ENCODE peak calls at places on chromosome 13, in four cellular contexts. I, M, C and T are unnamed samples.

GRCh38 chr13:97266734-97267417 is 44.7 kb downstream of the MBNL2 start:
- DNase-seq in I (peak; percentile 23), C (no peak), M (no peak), T (no peak)

GRCh38 chr13:26965058-26965380 is 204.4 kb upstream of the GPR12 start:
- DNase-seq in I (no peak), M (no peak), C (no peak), T (no peak)

GRCh38 chr13:70490320-70490935 is 382.2 kb upstream of the KLHL1 start:
- DNase-seq in M (no peak), I (no peak), C (no peak), T (no peak)

GRCh38 chr13:72983085-72983768 is 75.6 kb upstream of the KLF5 start:
- DNase-seq in C (peak; percentile 69), I (no peak), M (peak; percentile 81), T (no peak)

GRCh38 chr13:46795321-46795720 is 1.6 kb downstream of the ESD start:
- DNase-seq in C (no peak), I (no peak), M (no peak), T (no peak)

GRCh38 chr13:35354305-35354704 is 122.2 kb downstream of the MAB21L1 start:
- DNase-seq in M (no peak), C (no peak), I (no peak), T (no peak)

GRCh38 chr13:94416454-94417080 is 62.9 kb downstream of the DCT start:
- DNase-seq in M (no peak), C (peak; percentile 28), I (peak; percentile 40), T (no peak)

GRCh38 chr13:91398413-91399188 is at the start of gene GPC5:
- DNase-seq in M (peak; percentile 33), C (peak; percentile 53), I (peak; percentile 69), T (peak; percentile 89)

GRCh38 chr13:110116072-110116487 is 190.9 kb downstream of the COL4A1 start:
- DNase-seq in I (peak; percentile 61), C (peak; percentile 87), M (peak; percentile 89), T (peak; percentile 11)

GRCh38 chr13:25037057-25037813 is 58.7 kb upstream of the PABPC3 start:
- DNase-seq in I (peak; percentile 59), M (peak; percentile 66), C (peak; percentile 78), T (peak; percentile 51)

GRCh38 chr13:107457686-107458085 is 757.6 kb downstream of the LIG4 start:
- DNase-seq in C (no peak), I (no peak), M (no peak), T (no peak)

GRCh38 chr13:111118898-111119607 is 3.9 kb downstream of the ARHGEF7 start:
- DNase-seq in C (no peak), M (no peak), I (no peak), T (no peak)

GRCh38 chr13:18943721-18944391 is 237.8 kb downstream of the TUBA3C start:
- DNase-seq in C (no peak), M (no peak), I (no peak), T (no peak)

GRCh38 chr13:41054919-41055619 is 6.2 kb upstream of the WBP4 start:
- DNase-seq in I (no peak), M (no peak), C (no peak), T (no peak)

GRCh38 chr13:57557979-57558529 is 73.5 kb upstream of the PCDH17 start:
- DNase-seq in I (peak; percentile 8), C (no peak), M (no peak), T (no peak)

GRCh38 chr13:31909889-31910551 is 121.6 kb upstream of the FRY start:
- DNase-seq in I (peak; percentile 60), M (peak; percentile 72), C (peak; percentile 80), T (peak; percentile 54)

GRCh38 chr13:23752111-23753001 is 136.8 kb downstream of the MIPEP start:
- DNase-seq in C (no peak), M (no peak), I (no peak), T (no peak)

GRCh38 chr13:91155512-91156114 is 191.9 kb upstream of the MIR17HG start:
- DNase-seq in C (no peak), I (no peak), M (no peak), T (no peak)

GRCh38 chr13:108328848-108329247 is 59.3 kb downstream of the TNFSF13B start:
- DNase-seq in C (no peak), M (no peak), I (no peak), T (no peak)

GRCh38 chr13:64332048-64332447 is 2898.1 kb downstream of the PCDH9 start:
- DNase-seq in M (no peak), C (no peak), I (no peak), T (no peak)

GRCh38 chr13:80399340-80400163 is 58.6 kb upstream of the SPRY2 start:
- DNase-seq in I (no peak), M (peak; percentile 5), C (no peak), T (no peak)

GRCh38 chr13:97226013-97226412 is 3.9 kb downstream of the MBNL2 start:
- DNase-seq in M (no peak), C (no peak), I (no peak), T (no peak)

GRCh38 chr13:102870677-102871415 is 25.0 kb downstream of the ERCC5 start:
- DNase-seq in M (peak; percentile 58), I (peak; percentile 50), C (peak; percentile 72), T (peak; percentile 33)

GRCh38 chr13:78709028-78709427 is 50.1 kb upstream of the OBI1 start:
- DNase-seq in M (no peak), C (no peak), I (no peak), T (no peak)

GRCh38 chr13:90896022-90896421 is 451.5 kb upstream of the MIR17HG start:
- DNase-seq in I (no peak), M (no peak), C (no peak), T (no peak)

GRCh38 chr13:111219306-111219705 is 101.1 kb upstream of the TEX29 start:
- DNase-seq in C (peak; percentile 80), I (no peak), M (peak; percentile 95), T (no peak)

GRCh38 chr13:32594339-32594738 is 8.1 kb downstream of the PDS5B start:
- DNase-seq in I (no peak), M (peak; percentile 29), C (peak; percentile 29), T (no peak)

GRCh38 chr13:112641456-112641855 is 48.4 kb upstream of the ATP11A start:
- DNase-seq in C (no peak), I (no peak), M (no peak), T (no peak)

GRCh38 chr13:99911069-99911964 is 60.2 kb downstream of the ZIC5 start:
- DNase-seq in C (no peak), M (no peak), I (no peak), T (no peak)

GRCh38 chr13:24161010-24161775 is 673 bp downstream of the SPATA13 start:
- DNase-seq in M (no peak), C (no peak), I (no peak), T (peak; percentile 69)

GRCh38 chr13:30905932-30906383 is at the start of gene MEDAG:
- DNase-seq in M (peak; percentile 66), I (no peak), C (peak; percentile 94), T (no peak)

GRCh38 chr13:107767119-107767518 is 448.2 kb downstream of the LIG4 start:
- DNase-seq in M (no peak), C (no peak), I (no peak), T (no peak)

GRCh38 chr13:77028202-77028601 is 1.2 kb upstream of the FBXL3 start:
- DNase-seq in C (peak; percentile 36), M (peak; percentile 27), I (no peak), T (no peak)

GRCh38 chr13:80189889-80190597 is 150.9 kb downstream of the SPRY2 start:
- DNase-seq in C (no peak), I (no peak), M (no peak), T (no peak)

GRCh38 chr13:36031490-36031889 is 99.7 kb downstream of the DCLK1 start:
- DNase-seq in M (no peak), C (no peak), I (no peak), T (no peak)

GRCh38 chr13:40047322-40047771 is 391.9 kb downstream of the COG6 start:
- DNase-seq in I (no peak), M (no peak), C (no peak), T (no peak)

GRCh38 chr13:40053401-40053800 is 397.9 kb downstream of the COG6 start:
- DNase-seq in M (no peak), I (no peak), C (no peak), T (no peak)

GRCh38 chr13:40048551-40048950 is 393.1 kb downstream of the COG6 start:
- DNase-seq in C (no peak), I (no peak), M (no peak), T (no peak)

GRCh38 chr13:40057228-40057627 is 401.8 kb downstream of the COG6 start:
- DNase-seq in C (no peak), M (no peak), I (no peak), T (no peak)

DNA sequence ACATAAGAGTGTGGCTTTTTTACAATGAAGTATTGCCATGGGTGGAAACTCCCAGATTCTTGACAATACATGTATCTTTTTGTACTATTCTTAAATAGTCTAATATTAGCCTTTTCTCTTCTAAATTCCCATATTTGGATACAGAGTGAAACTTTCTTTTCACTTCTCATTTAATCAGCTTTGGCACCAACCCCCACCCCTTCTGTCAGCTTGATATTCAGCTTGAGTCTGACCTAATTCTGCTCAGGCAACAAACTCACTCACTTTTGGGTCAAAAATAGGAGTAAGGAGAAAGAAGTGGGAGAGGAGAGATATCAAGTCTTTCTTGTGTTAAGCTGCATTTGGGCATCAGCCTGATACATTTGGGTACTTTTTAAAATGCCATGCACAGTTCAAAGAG is 397.5 kb downstream of the COG6 start:
- DNase-seq in M (no peak), C (no peak), I (no peak), T (no peak)
- H3K4me3 ChIP-seq in M (no peak overlapping the region), C (no peak overlapping the region), I (no peak overlapping the region), T (no peak overlapping the region)

DNA sequence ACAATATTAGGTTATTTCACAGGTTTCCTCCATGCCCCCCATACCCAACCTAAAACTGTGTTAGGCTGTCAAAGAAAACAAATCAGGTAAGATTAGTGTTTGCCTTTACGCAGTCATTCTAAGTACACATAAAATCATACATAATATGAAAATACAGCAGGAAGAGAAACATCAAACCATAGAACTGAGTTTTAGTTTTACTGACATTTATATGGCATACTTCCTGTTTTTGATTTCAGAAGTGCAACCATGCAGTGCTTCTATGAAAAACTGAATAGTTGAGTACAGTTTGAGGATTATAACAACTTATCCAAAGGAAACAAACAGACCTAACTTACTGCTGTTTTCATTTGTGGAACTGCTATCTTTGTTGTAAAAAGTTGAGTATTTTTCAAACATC is 91.3 kb downstream of the KCNRG start:
- DNase-seq in M (no peak), I (no peak), C (no peak), T (no peak)
- H3K4me3 ChIP-seq in M (no peak overlapping the region), I (no peak overlapping the region), C (no peak overlapping the region), T (no peak overlapping the region)

GRCh38 chr13:20828540-20829364 is 55.0 kb upstream of the EEF1AKMT1 start:
- DNase-seq in I (peak; percentile 43), C (peak; percentile 75), M (peak; percentile 58), T (no peak)
- H3K4me3 ChIP-seq in I (no peak overlapping the region), C (peak overlapping the region; percentile 27), M (peak overlapping the region; percentile 46), T (no peak overlapping the region)

GRCh38 chr13:60268203-60268555 is 104.5 kb upstream of the DIAPH3 start:
- DNase-seq in C (no peak), I (no peak), M (no peak), T (no peak)

GRCh38 chr13:60274664-60275063 is 110.9 kb upstream of the DIAPH3 start:
- DNase-seq in C (no peak), M (no peak), I (no peak), T (no peak)

GRCh38 chr13:60275208-60275607 is 111.5 kb upstream of the DIAPH3 start:
- DNase-seq in I (no peak), M (no peak), C (no peak), T (no peak)

DNA sequence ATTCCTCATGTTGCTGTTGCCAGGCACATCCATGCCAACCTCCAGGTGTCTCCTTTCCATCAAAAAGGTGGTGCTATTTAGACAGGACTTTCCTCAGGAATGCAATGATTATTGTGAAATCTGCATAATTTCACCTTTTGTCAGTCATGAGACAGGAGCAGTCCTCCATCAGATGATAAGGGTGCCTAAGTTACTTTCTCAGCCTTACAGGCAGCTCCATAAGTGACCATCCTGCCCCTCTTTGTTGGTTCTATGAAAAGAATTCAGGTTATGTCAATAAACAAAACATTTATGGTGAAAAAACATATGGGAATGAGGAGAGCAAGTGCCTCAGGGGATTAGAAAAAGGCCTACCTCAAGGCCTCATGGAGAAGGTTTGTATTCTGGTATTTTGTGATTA is 110.2 kb upstream of the DIAPH3 start:
- DNase-seq in C (no peak), M (no peak), I (no peak), T (no peak)
- H3K4me3 ChIP-seq in C (no peak overlapping the region), M (no peak overlapping the region), I (no peak overlapping the region), T (no peak overlapping the region)